ENCODE peak calls at places on chromosome 15, in eight cellular contexts. V is ecto neural progenitor cell, Y is ureter, U is activated T-cell treated with anti-CD3 and anti-CD28 coated beads for 4 hours, I is T-helper 2 cell, N is activated gamma-delta T cell treated with Interleukin-2 at 50 U/mL for 16 hours, O is GM20000, P is GM12865. Q is an unnamed sample.

GRCh38 chr15:91136386-91136923 is 36.4 kb downstream of the SV2B start:
- DNase-seq in V (no peak), N (no peak), U (no peak), Y (no peak), O (no peak), I (no peak), P (no peak), Q (no peak)

GRCh38 chr15:55912982-55913381 is 80.4 kb downstream of the NEDD4 start:
- DNase-seq in I (no peak), P (no peak), O (no peak), V (no peak), Y (no peak), U (no peak), N (no peak), Q (no peak)

GRCh38 chr15:40379853-40380252 is 2.7 kb upstream of the KNSTRN start:
- DNase-seq in V (no peak), N (no peak), O (no peak), U (no peak), P (no peak), I (no peak), Y (peak; percentile 72), Q (no peak)

GRCh38 chr15:101358895-101359294 is 63.8 kb upstream of the SNRPA1 start:
- DNase-seq in P (no peak), O (no peak), N (no peak), I (no peak), Y (peak; percentile 55), V (no peak), U (no peak), Q (no peak)

GRCh38 chr15:52642386-52643361 is 36.5 kb downstream of the ATOSA start:
- DNase-seq in U (no peak), O (no peak), P (no peak), Y (no peak), I (no peak), V (no peak), N (no peak), Q (no peak)

GRCh38 chr15:80217327-80217900 is 34.6 kb downstream of the CTXND1 start:
- DNase-seq in Y (no peak), N (no peak), V (no peak), P (no peak), I (no peak), O (no peak), U (no peak), Q (no peak)

GRCh38 chr15:22967084-22967770 is 12.9 kb downstream of the CYFIP1 start:
- DNase-seq in U (no peak), I (no peak), P (no peak), N (no peak), O (no peak), Y (no peak), V (no peak), Q (no peak)

GRCh38 chr15:31279221-31280036 is 47.2 kb upstream of the KLF13 start:
- DNase-seq in O (no peak), Y (no peak), U (no peak), N (no peak), P (no peak), V (no peak), I (no peak), Q (no peak)

GRCh38 chr15:76116138-76116885 is 56.5 kb downstream of the TMEM266 start:
- DNase-seq in I (no peak), N (no peak), Y (no peak), P (no peak), V (peak; percentile 53), O (no peak), U (no peak), Q (no peak)

GRCh38 chr15:99137111-99137546 is 32.2 kb downstream of the SYNM start:
- DNase-seq in U (no peak), Y (no peak), P (no peak), N (no peak), I (no peak), V (no peak), O (no peak), Q (no peak)

GRCh38 chr15:65248506-65248905 is 37.2 kb upstream of the CILP start:
- DNase-seq in P (no peak), V (no peak), U (no peak), Y (no peak), O (no peak), I (no peak), N (no peak), Q (no peak)